ENCODE peak calls at places on chromosomes 13 and 19, in six cellular contexts. One of them, this sample, is unnamed.

GRCh38 chr13:73341748-73342147 is 282.9 kb downstream of the KLF5 start:
- DNase-seq in left lung: no peak
- DNase-seq in tibial artery: no peak
- DNase-seq in right cardiac atrium: no peak
- DNase-seq in pancreas: no peak
- DNase-seq in osteoblast: peak; percentile 69
- DNase-seq in this sample: no peak

GRCh38 chr13:95568131-95568530 is 15.6 kb downstream of the CLDN10 start:
- DNase-seq in left lung: no peak
- DNase-seq in tibial artery: no peak
- DNase-seq in right cardiac atrium: no peak
- DNase-seq in pancreas: no peak
- DNase-seq in osteoblast: no peak
- DNase-seq in this sample: no peak

GRCh38 chr13:73411067-73411809 is 352.4 kb downstream of the KLF5 start:
- DNase-seq in left lung: no peak
- DNase-seq in tibial artery: no peak
- DNase-seq in right cardiac atrium: no peak
- DNase-seq in pancreas: no peak
- DNase-seq in osteoblast: no peak
- DNase-seq in this sample: no peak

GRCh38 chr13:23654111-23655110 is 84.2 kb downstream of the TNFRSF19 start:
- DNase-seq in left lung: no peak
- DNase-seq in tibial artery: no peak
- DNase-seq in right cardiac atrium: peak; percentile 60
- DNase-seq in pancreas: no peak
- DNase-seq in osteoblast: no peak
- DNase-seq in this sample: peak; percentile 48

GRCh38 chr19:45865269-45865948 is 1.3 kb downstream of the FOXA3 start:
- DNase-seq in left lung: no peak
- DNase-seq in tibial artery: no peak
- DNase-seq in right cardiac atrium: no peak
- DNase-seq in pancreas: peak; percentile 59
- DNase-seq in osteoblast: peak; percentile 83
- DNase-seq in this sample: no peak

GRCh38 chr13:113183450-113184129 is 24.9 kb downstream of the PCID2 start:
- DNase-seq in left lung: no peak
- DNase-seq in tibial artery: no peak
- DNase-seq in right cardiac atrium: no peak
- DNase-seq in pancreas: no peak
- DNase-seq in osteoblast: no peak
- DNase-seq in this sample: no peak

GRCh38 chr13:33740134-33740538 is 77.8 kb upstream of the RFC3 start:
- DNase-seq in left lung: no peak
- DNase-seq in tibial artery: no peak
- DNase-seq in right cardiac atrium: no peak
- DNase-seq in pancreas: no peak
- DNase-seq in osteoblast: peak; percentile 75
- DNase-seq in this sample: no peak

GRCh38 chr13:71879129-71879535 is 12.1 kb upstream of the DACH1 start:
- DNase-seq in left lung: no peak
- DNase-seq in tibial artery: no peak
- DNase-seq in right cardiac atrium: no peak
- DNase-seq in pancreas: no peak
- DNase-seq in osteoblast: no peak
- DNase-seq in this sample: peak; percentile 59

GRCh38 chr13:80558074-80558473 is 217.1 kb upstream of the SPRY2 start:
- DNase-seq in left lung: no peak
- DNase-seq in tibial artery: no peak
- DNase-seq in right cardiac atrium: no peak
- DNase-seq in pancreas: no peak
- DNase-seq in osteoblast: no peak
- DNase-seq in this sample: no peak

GRCh38 chr13:102033719-102034446 is 368.0 kb downstream of the FGF14 start:
- DNase-seq in left lung: no peak
- DNase-seq in tibial artery: no peak
- DNase-seq in right cardiac atrium: no peak
- DNase-seq in pancreas: no peak
- DNase-seq in osteoblast: no peak
- DNase-seq in this sample: no peak

GRCh38 chr19:45217957-45218334 is 27.3 kb downstream of the EXOC3L2 start:
- DNase-seq in left lung: no peak
- DNase-seq in tibial artery: no peak
- DNase-seq in right cardiac atrium: peak; percentile 48
- DNase-seq in pancreas: no peak
- DNase-seq in osteoblast: no peak
- DNase-seq in this sample: no peak

GRCh38 chr13:40101708-40102359 is 446.4 kb downstream of the COG6 start:
- DNase-seq in left lung: no peak
- DNase-seq in tibial artery: no peak
- DNase-seq in right cardiac atrium: no peak
- DNase-seq in pancreas: no peak
- DNase-seq in osteoblast: no peak
- DNase-seq in this sample: no peak

GRCh38 chr13:73273276-73273675 is 214.5 kb downstream of the KLF5 start:
- DNase-seq in left lung: no peak
- DNase-seq in tibial artery: no peak
- DNase-seq in right cardiac atrium: no peak
- DNase-seq in pancreas: no peak
- DNase-seq in osteoblast: no peak
- DNase-seq in this sample: no peak

GRCh38 chr19:3027292-3027691 is 1.8 kb downstream of the TLE2 start:
- DNase-seq in left lung: no peak
- DNase-seq in tibial artery: no peak
- DNase-seq in right cardiac atrium: no peak
- DNase-seq in pancreas: no peak
- DNase-seq in osteoblast: peak; percentile 90
- DNase-seq in this sample: no peak

GRCh38 chr19:3026768-3027167 is 2.3 kb downstream of the TLE2 start:
- DNase-seq in left lung: no peak
- DNase-seq in tibial artery: no peak
- DNase-seq in right cardiac atrium: no peak
- DNase-seq in pancreas: no peak
- DNase-seq in osteoblast: peak; percentile 58
- DNase-seq in this sample: no peak

GRCh38 chr19:3024509-3024869 is 4.6 kb downstream of the TLE2 start:
- DNase-seq in left lung: no peak
- DNase-seq in tibial artery: no peak
- DNase-seq in right cardiac atrium: no peak
- DNase-seq in pancreas: no peak
- DNase-seq in osteoblast: peak; percentile 54
- DNase-seq in this sample: no peak

GRCh38 chr19:3024870-3025515 is 4.1 kb downstream of the TLE2 start:
- DNase-seq in left lung: no peak
- DNase-seq in tibial artery: no peak
- DNase-seq in right cardiac atrium: peak; percentile 67
- DNase-seq in pancreas: no peak
- DNase-seq in osteoblast: peak; percentile 65
- DNase-seq in this sample: no peak

GRCh38 chr19:3025516-3025890 is 3.6 kb downstream of the TLE2 start:
- DNase-seq in left lung: no peak
- DNase-seq in tibial artery: no peak
- DNase-seq in right cardiac atrium: no peak
- DNase-seq in pancreas: no peak
- DNase-seq in osteoblast: peak; percentile 54
- DNase-seq in this sample: no peak
- H3K27me3 ChIP-seq in left lung: peaks cover 58% of the 10 kb centered on the region
- H3K27me3 ChIP-seq in tibial artery: peaks cover 3% of the 10 kb centered on the region
- H3K27me3 ChIP-seq in right cardiac atrium: no peaks in the 10 kb centered on the region
- H3K27me3 ChIP-seq in pancreas: no peaks in the 10 kb centered on the region
- H3K27me3 ChIP-seq in osteoblast: peaks cover 23% of the 10 kb centered on the region
- H3K27me3 ChIP-seq in this sample: peaks cover 7% of the 10 kb centered on the region

DNA sequence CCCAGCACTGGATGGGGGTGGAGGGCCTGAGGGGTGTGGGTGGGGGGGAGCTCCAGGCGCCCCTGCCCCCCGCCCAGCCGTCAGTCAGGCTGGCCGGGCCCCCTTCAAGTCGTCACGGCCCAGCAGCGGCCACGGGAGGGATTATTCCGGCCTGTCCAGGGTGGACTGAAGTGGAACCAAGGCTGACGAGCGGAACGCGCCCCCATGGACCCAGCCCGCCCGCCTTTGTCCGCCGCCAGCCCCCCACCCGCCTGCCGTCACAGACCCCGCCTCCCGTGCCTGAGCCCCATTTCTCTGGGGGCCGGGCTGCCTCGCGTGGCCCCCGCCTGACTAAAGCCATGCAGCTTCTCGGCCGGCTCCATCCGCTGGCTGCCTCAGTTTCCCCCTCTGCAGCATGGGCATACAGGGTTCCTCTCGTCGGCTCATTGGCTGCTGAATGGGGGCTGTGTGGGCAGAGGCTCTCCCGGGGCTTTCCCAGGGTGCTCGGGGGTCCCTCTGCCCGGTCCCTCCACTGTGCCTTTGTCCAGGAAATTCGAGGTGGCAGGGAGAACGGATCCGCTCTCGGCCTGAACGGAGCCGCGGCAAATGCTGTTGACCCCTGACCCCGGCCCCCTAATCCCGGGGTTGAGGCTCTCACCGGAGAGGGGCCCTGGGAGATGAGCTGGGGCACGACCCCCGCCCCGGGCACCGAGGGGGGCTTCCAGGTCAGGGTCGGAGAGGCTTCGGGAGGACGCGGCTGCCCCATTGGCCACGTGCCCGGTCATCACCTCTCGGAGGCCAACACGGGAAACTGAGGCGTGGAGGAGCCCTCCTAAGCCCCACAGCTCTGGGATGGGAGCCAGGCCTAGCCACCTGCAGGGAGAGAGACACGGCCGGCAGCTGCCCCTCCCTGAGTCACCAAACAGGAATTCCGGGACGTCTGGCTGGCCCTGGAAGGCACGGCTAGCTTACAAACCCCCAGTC is 27.3 kb downstream of the EFNA2 start:
- DNase-seq in left lung: no peak
- DNase-seq in tibial artery: no peak
- DNase-seq in right cardiac atrium: no peak
- DNase-seq in pancreas: no peak
- DNase-seq in osteoblast: peak; percentile 98
- DNase-seq in this sample: peak; percentile 25
- H3K27me3 ChIP-seq in left lung: peaks cover 97% of the 10 kb centered on the region
- H3K27me3 ChIP-seq in tibial artery: no peaks in the 10 kb centered on the region
- H3K27me3 ChIP-seq in right cardiac atrium: no peaks in the 10 kb centered on the region
- H3K27me3 ChIP-seq in pancreas: no peaks in the 10 kb centered on the region
- H3K27me3 ChIP-seq in osteoblast: peaks cover 25% of the 10 kb centered on the region
- H3K27me3 ChIP-seq in this sample: peaks cover 20% of the 10 kb centered on the region

GRCh38 chr13:78593129-78593528 is 10.2 kb downstream of the POU4F1 start:
- DNase-seq in left lung: no peak
- DNase-seq in tibial artery: no peak
- DNase-seq in right cardiac atrium: no peak
- DNase-seq in pancreas: no peak
- DNase-seq in osteoblast: no peak
- DNase-seq in this sample: no peak

GRCh38 chr13:78593652-78594494 is 9.5 kb downstream of the POU4F1 start:
- DNase-seq in left lung: no peak
- DNase-seq in tibial artery: no peak
- DNase-seq in right cardiac atrium: no peak
- DNase-seq in pancreas: no peak
- DNase-seq in osteoblast: no peak
- DNase-seq in this sample: no peak

GRCh38 chr13:78595819-78596700 is 7.3 kb downstream of the POU4F1 start:
- DNase-seq in left lung: no peak
- DNase-seq in tibial artery: no peak
- DNase-seq in right cardiac atrium: no peak
- DNase-seq in pancreas: no peak
- DNase-seq in osteoblast: peak; percentile 78
- DNase-seq in this sample: no peak

GRCh38 chr13:78596701-78597550 is 6.4 kb downstream of the POU4F1 start:
- DNase-seq in left lung: no peak
- DNase-seq in tibial artery: no peak
- DNase-seq in right cardiac atrium: no peak
- DNase-seq in pancreas: no peak
- DNase-seq in osteoblast: no peak
- DNase-seq in this sample: no peak

GRCh38 chr13:78595458-78595818 is 7.9 kb downstream of the POU4F1 start:
- DNase-seq in left lung: no peak
- DNase-seq in tibial artery: no peak
- DNase-seq in right cardiac atrium: no peak
- DNase-seq in pancreas: no peak
- DNase-seq in osteoblast: no peak
- DNase-seq in this sample: no peak
- H3K27me3 ChIP-seq in left lung: peaks cover 100% of the 10 kb centered on the region
- H3K27me3 ChIP-seq in tibial artery: peaks cover 12% of the 10 kb centered on the region
- H3K27me3 ChIP-seq in right cardiac atrium: peaks cover 9% of the 10 kb centered on the region
- H3K27me3 ChIP-seq in pancreas: peaks cover 18% of the 10 kb centered on the region
- H3K27me3 ChIP-seq in osteoblast: peaks cover 84% of the 10 kb centered on the region
- H3K27me3 ChIP-seq in this sample: peaks cover 100% of the 10 kb centered on the region

GRCh38 chr19:35696835-35697234 is 7.5 kb upstream of the ZBTB32 start:
- DNase-seq in left lung: no peak
- DNase-seq in tibial artery: no peak
- DNase-seq in right cardiac atrium: no peak
- DNase-seq in pancreas: no peak
- DNase-seq in osteoblast: no peak
- DNase-seq in this sample: no peak

GRCh38 chr19:35693422-35693821 is 10.9 kb upstream of the ZBTB32 start:
- DNase-seq in left lung: no peak
- DNase-seq in tibial artery: no peak
- DNase-seq in right cardiac atrium: no peak
- DNase-seq in pancreas: no peak
- DNase-seq in osteoblast: no peak
- DNase-seq in this sample: no peak

GRCh38 chr19:35693835-35694599 is 10.3 kb upstream of the ZBTB32 start:
- DNase-seq in left lung: peak; percentile 87
- DNase-seq in tibial artery: peak; percentile 86
- DNase-seq in right cardiac atrium: peak; percentile 91
- DNase-seq in pancreas: peak; percentile 88
- DNase-seq in osteoblast: peak; percentile 97
- DNase-seq in this sample: peak; percentile 93

GRCh38 chr19:35692010-35692409 is 12.3 kb upstream of the ZBTB32 start:
- DNase-seq in left lung: no peak
- DNase-seq in tibial artery: no peak
- DNase-seq in right cardiac atrium: no peak
- DNase-seq in pancreas: no peak
- DNase-seq in osteoblast: no peak
- DNase-seq in this sample: no peak

DNA sequence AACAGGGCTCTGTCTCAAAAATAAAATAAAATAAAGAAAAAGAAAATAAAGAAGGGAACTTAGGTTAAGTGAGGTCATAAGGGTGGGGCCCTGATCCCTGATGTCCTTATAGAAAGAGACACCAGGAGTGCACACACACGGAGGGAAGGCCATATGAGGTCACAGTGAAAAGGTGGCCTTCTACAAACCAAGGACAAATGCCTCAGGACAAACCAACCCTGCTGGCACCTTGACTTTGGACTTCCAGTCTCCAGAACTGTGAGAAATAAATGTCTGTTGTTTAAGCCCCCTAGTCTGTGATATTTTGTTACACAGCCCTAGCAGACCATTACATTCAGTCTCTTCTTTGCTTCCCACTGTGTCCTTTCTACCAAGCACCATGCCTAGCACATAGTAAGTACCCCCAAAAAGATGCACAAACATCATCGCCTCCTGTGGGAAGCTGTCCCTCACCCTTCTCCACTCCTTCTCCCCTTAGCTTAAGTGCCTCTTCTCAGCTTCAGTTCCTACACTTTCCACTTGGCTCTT is 8.4 kb upstream of the ZBTB32 start:
- DNase-seq in left lung: no peak
- DNase-seq in tibial artery: no peak
- DNase-seq in right cardiac atrium: no peak
- DNase-seq in pancreas: no peak
- DNase-seq in osteoblast: no peak
- DNase-seq in this sample: no peak
- H3K27me3 ChIP-seq in left lung: no peaks in the 10 kb centered on the region
- H3K27me3 ChIP-seq in tibial artery: no peaks in the 10 kb centered on the region
- H3K27me3 ChIP-seq in right cardiac atrium: no peaks in the 10 kb centered on the region
- H3K27me3 ChIP-seq in pancreas: no peaks in the 10 kb centered on the region
- H3K27me3 ChIP-seq in osteoblast: no peaks in the 10 kb centered on the region
- H3K27me3 ChIP-seq in this sample: no peaks in the 10 kb centered on the region